ENCODE peak calls at places on chromosomes 6 and 20, in four cellular contexts. R is dermis blood vessel endothelial cell; O is amniotic epithelial cell; W is stimulated activated CD4-positive, alpha-beta T cell treated with anti-CD3 and anti-CD28 coated beads, Interleukin-1b, Interleukin-23, amount 100 ng/mL, for 1 hour. F is an unnamed sample.
A peak's percentile ranks its signal among the peaks of the same experiment; 100 is the strongest.

GRCh38 chr6:24951831-24952299 is 16.1 kb upstream of the RIPOR2 start:
- DNase-seq in W (no peak), R (no peak), O (peak; percentile 14), F (no peak)

GRCh38 chr6:125363360-125364121 is 61.8 kb upstream of the HDDC2 start:
- DNase-seq in W (no peak), R (peak; percentile 58), O (peak; percentile 37), F (no peak)

GRCh38 chr20:45878076-45878731 is 2.8 kb upstream of the ZSWIM1 start:
- DNase-seq in O (no peak), W (no peak), R (no peak), F (no peak)

GRCh38 chr6:142455957-142456589 is 154.3 kb downstream of the ADGRG6 start:
- DNase-seq in O (no peak), W (no peak), R (no peak), F (no peak)

GRCh38 chr20:38040276-38040675 is 6.7 kb downstream of the RPRD1B start:
- DNase-seq in R (no peak), W (no peak), O (no peak), F (no peak)

GRCh38 chr6:156864557-156864956 is 87.4 kb downstream of the ARID1B start:
- DNase-seq in O (peak; percentile 33), R (no peak), W (no peak), F (no peak)

GRCh38 chr20:63446174-63447024 is 26.1 kb downstream of the KCNQ2 start:
- DNase-seq in W (no peak), R (no peak), O (no peak), F (no peak)

GRCh38 chr6:116352515-116353471 is 18.0 kb upstream of the DSE start:
- DNase-seq in R (no peak), W (no peak), O (peak; percentile 75), F (no peak)

GRCh38 chr6:152975204-152975915 is 7.5 kb downstream of the FBXO5 start:
- DNase-seq in R (no peak), O (no peak), W (no peak), F (no peak)

GRCh38 chr6:56875961-56876360 is 78.9 kb upstream of the BEND6 start:
- DNase-seq in R (no peak), O (peak; percentile 11), W (no peak), F (no peak)

F was measured in D721Med.